ENCODE peak calls at places on chromosome 18, in ten cellular contexts. One of them, this sample, is unnamed.

GRCh38 chr18:11464129-11464528 is 145.3 kb upstream of the SLC35G4 start:
- ATAC-seq in CD8-positive, alpha-beta T cell: no peak
- ATAC-seq in naive thymus-derived CD4-positive, alpha-beta T cell: no peak
- ATAC-seq in left cardiac atrium: no peak
- ATAC-seq in RWPE2: no peak
- ATAC-seq in activated CD8-positive, alpha-beta memory T cell treated with anti-CD3 and anti-CD28 coated beads, Interleukin-2, amount 10 ng/mL, durations not matched to agents 7 days and 5 days: no peak
- ATAC-seq in T-cell: no peak
- ATAC-seq in lower lobe of right lung: no peak
- ATAC-seq in activated CD8-positive, alpha-beta T cell treated with anti-CD3 and anti-CD28 coated beads for 36 hours: no peak
- ATAC-seq in upper lobe of right lung: no peak
- ATAC-seq in this sample: no peak

GRCh38 chr18:31447530-31448191 is at the start of gene DSG3:
- ATAC-seq in naive thymus-derived CD4-positive, alpha-beta T cell: no peak
- ATAC-seq in T-cell: no peak
- ATAC-seq in activated CD8-positive, alpha-beta T cell treated with anti-CD3 and anti-CD28 coated beads for 36 hours: no peak
- ATAC-seq in lower lobe of right lung: no peak
- ATAC-seq in RWPE2: peak; percentile 87
- ATAC-seq in upper lobe of right lung: no peak
- ATAC-seq in left cardiac atrium: no peak
- ATAC-seq in activated CD8-positive, alpha-beta memory T cell treated with anti-CD3 and anti-CD28 coated beads, Interleukin-2, amount 10 ng/mL, durations not matched to agents 7 days and 5 days: no peak
- ATAC-seq in CD8-positive, alpha-beta T cell: no peak
- ATAC-seq in this sample: peak; percentile 84

GRCh38 chr18:34639662-34640061 is 70.4 kb upstream of the DTNA start:
- ATAC-seq in activated CD8-positive, alpha-beta T cell treated with anti-CD3 and anti-CD28 coated beads for 36 hours: no peak
- ATAC-seq in lower lobe of right lung: no peak
- ATAC-seq in left cardiac atrium: no peak
- ATAC-seq in naive thymus-derived CD4-positive, alpha-beta T cell: no peak
- ATAC-seq in CD8-positive, alpha-beta T cell: no peak
- ATAC-seq in RWPE2: no peak
- ATAC-seq in upper lobe of right lung: no peak
- ATAC-seq in T-cell: no peak
- ATAC-seq in activated CD8-positive, alpha-beta memory T cell treated with anti-CD3 and anti-CD28 coated beads, Interleukin-2, amount 10 ng/mL, durations not matched to agents 7 days and 5 days: no peak
- ATAC-seq in this sample: no peak

GRCh38 chr18:76859474-76860339 is 37.4 kb downstream of the ZNF236 start:
- ATAC-seq in lower lobe of right lung: no peak
- ATAC-seq in upper lobe of right lung: no peak
- ATAC-seq in RWPE2: no peak
- ATAC-seq in left cardiac atrium: no peak
- ATAC-seq in T-cell: peak; percentile 60
- ATAC-seq in activated CD8-positive, alpha-beta memory T cell treated with anti-CD3 and anti-CD28 coated beads, Interleukin-2, amount 10 ng/mL, durations not matched to agents 7 days and 5 days: peak; percentile 78
- ATAC-seq in CD8-positive, alpha-beta T cell: peak; percentile 36
- ATAC-seq in activated CD8-positive, alpha-beta T cell treated with anti-CD3 and anti-CD28 coated beads for 36 hours: peak; percentile 97
- ATAC-seq in naive thymus-derived CD4-positive, alpha-beta T cell: peak; percentile 70
- ATAC-seq in this sample: no peak

GRCh38 chr18:9856097-9856496 is 29.7 kb upstream of the TXNDC2 start:
- ATAC-seq in left cardiac atrium: no peak
- ATAC-seq in naive thymus-derived CD4-positive, alpha-beta T cell: peak; percentile 54
- ATAC-seq in activated CD8-positive, alpha-beta memory T cell treated with anti-CD3 and anti-CD28 coated beads, Interleukin-2, amount 10 ng/mL, durations not matched to agents 7 days and 5 days: no peak
- ATAC-seq in T-cell: no peak
- ATAC-seq in lower lobe of right lung: no peak
- ATAC-seq in RWPE2: no peak
- ATAC-seq in activated CD8-positive, alpha-beta T cell treated with anti-CD3 and anti-CD28 coated beads for 36 hours: no peak
- ATAC-seq in upper lobe of right lung: peak; percentile 32
- ATAC-seq in CD8-positive, alpha-beta T cell: no peak
- ATAC-seq in this sample: no peak

GRCh38 chr18:44733069-44733753 is 52.5 kb downstream of the SETBP1 start:
- ATAC-seq in T-cell: no peak
- ATAC-seq in lower lobe of right lung: peak; percentile 41
- ATAC-seq in left cardiac atrium: peak; percentile 89
- ATAC-seq in naive thymus-derived CD4-positive, alpha-beta T cell: peak; percentile 73
- ATAC-seq in activated CD8-positive, alpha-beta T cell treated with anti-CD3 and anti-CD28 coated beads for 36 hours: peak; percentile 34
- ATAC-seq in RWPE2: peak; percentile 81
- ATAC-seq in upper lobe of right lung: peak; percentile 44
- ATAC-seq in activated CD8-positive, alpha-beta memory T cell treated with anti-CD3 and anti-CD28 coated beads, Interleukin-2, amount 10 ng/mL, durations not matched to agents 7 days and 5 days: no peak
- ATAC-seq in CD8-positive, alpha-beta T cell: no peak
- ATAC-seq in this sample: peak; percentile 75

GRCh38 chr18:70330887-70331286 is 42.0 kb downstream of the SOCS6 start:
- ATAC-seq in upper lobe of right lung: no peak
- ATAC-seq in naive thymus-derived CD4-positive, alpha-beta T cell: no peak
- ATAC-seq in left cardiac atrium: no peak
- ATAC-seq in activated CD8-positive, alpha-beta T cell treated with anti-CD3 and anti-CD28 coated beads for 36 hours: no peak
- ATAC-seq in RWPE2: no peak
- ATAC-seq in T-cell: no peak
- ATAC-seq in activated CD8-positive, alpha-beta memory T cell treated with anti-CD3 and anti-CD28 coated beads, Interleukin-2, amount 10 ng/mL, durations not matched to agents 7 days and 5 days: no peak
- ATAC-seq in CD8-positive, alpha-beta T cell: no peak
- ATAC-seq in lower lobe of right lung: no peak
- ATAC-seq in this sample: no peak

GRCh38 chr18:77071711-77072292 is 60.8 kb downstream of the MBP start:
- ATAC-seq in T-cell: peak; percentile 33
- ATAC-seq in upper lobe of right lung: peak; percentile 21
- ATAC-seq in RWPE2: peak; percentile 36
- ATAC-seq in CD8-positive, alpha-beta T cell: peak; percentile 60
- ATAC-seq in activated CD8-positive, alpha-beta T cell treated with anti-CD3 and anti-CD28 coated beads for 36 hours: peak; percentile 19
- ATAC-seq in naive thymus-derived CD4-positive, alpha-beta T cell: peak; percentile 66
- ATAC-seq in left cardiac atrium: peak; percentile 47
- ATAC-seq in activated CD8-positive, alpha-beta memory T cell treated with anti-CD3 and anti-CD28 coated beads, Interleukin-2, amount 10 ng/mL, durations not matched to agents 7 days and 5 days: no peak
- ATAC-seq in lower lobe of right lung: peak; percentile 59
- ATAC-seq in this sample: no peak

GRCh38 chr18:23703057-23703986 is 14.1 kb downstream of the LAMA3 start:
- ATAC-seq in upper lobe of right lung: peak; percentile 88
- ATAC-seq in activated CD8-positive, alpha-beta memory T cell treated with anti-CD3 and anti-CD28 coated beads, Interleukin-2, amount 10 ng/mL, durations not matched to agents 7 days and 5 days: no peak
- ATAC-seq in left cardiac atrium: peak; percentile 91
- ATAC-seq in RWPE2: peak; percentile 87
- ATAC-seq in lower lobe of right lung: peak; percentile 72
- ATAC-seq in T-cell: peak; percentile 53
- ATAC-seq in naive thymus-derived CD4-positive, alpha-beta T cell: peak; percentile 77
- ATAC-seq in activated CD8-positive, alpha-beta T cell treated with anti-CD3 and anti-CD28 coated beads for 36 hours: peak; percentile 68
- ATAC-seq in CD8-positive, alpha-beta T cell: peak; percentile 63
- ATAC-seq in this sample: peak; percentile 80

GRCh38 chr18:31774960-31775359 is 14.3 kb upstream of the SLC25A52 start:
- ATAC-seq in activated CD8-positive, alpha-beta memory T cell treated with anti-CD3 and anti-CD28 coated beads, Interleukin-2, amount 10 ng/mL, durations not matched to agents 7 days and 5 days: no peak
- ATAC-seq in naive thymus-derived CD4-positive, alpha-beta T cell: no peak
- ATAC-seq in T-cell: no peak
- ATAC-seq in activated CD8-positive, alpha-beta T cell treated with anti-CD3 and anti-CD28 coated beads for 36 hours: no peak
- ATAC-seq in left cardiac atrium: no peak
- ATAC-seq in upper lobe of right lung: no peak
- ATAC-seq in RWPE2: no peak
- ATAC-seq in lower lobe of right lung: no peak
- ATAC-seq in CD8-positive, alpha-beta T cell: no peak
- ATAC-seq in this sample: no peak

GRCh38 chr18:46639386-46639785 is 17.6 kb downstream of the LOXHD1 start:
- ATAC-seq in left cardiac atrium: no peak
- ATAC-seq in activated CD8-positive, alpha-beta memory T cell treated with anti-CD3 and anti-CD28 coated beads, Interleukin-2, amount 10 ng/mL, durations not matched to agents 7 days and 5 days: no peak
- ATAC-seq in RWPE2: no peak
- ATAC-seq in lower lobe of right lung: no peak
- ATAC-seq in naive thymus-derived CD4-positive, alpha-beta T cell: no peak
- ATAC-seq in CD8-positive, alpha-beta T cell: no peak
- ATAC-seq in activated CD8-positive, alpha-beta T cell treated with anti-CD3 and anti-CD28 coated beads for 36 hours: no peak
- ATAC-seq in T-cell: no peak
- ATAC-seq in upper lobe of right lung: no peak
- ATAC-seq in this sample: no peak

GRCh38 chr18:227374-227773 is 40.5 kb downstream of the THOC1 start:
- ATAC-seq in lower lobe of right lung: no peak
- ATAC-seq in RWPE2: no peak
- ATAC-seq in CD8-positive, alpha-beta T cell: no peak
- ATAC-seq in activated CD8-positive, alpha-beta T cell treated with anti-CD3 and anti-CD28 coated beads for 36 hours: no peak
- ATAC-seq in upper lobe of right lung: no peak
- ATAC-seq in left cardiac atrium: no peak
- ATAC-seq in naive thymus-derived CD4-positive, alpha-beta T cell: no peak
- ATAC-seq in activated CD8-positive, alpha-beta memory T cell treated with anti-CD3 and anti-CD28 coated beads, Interleukin-2, amount 10 ng/mL, durations not matched to agents 7 days and 5 days: no peak
- ATAC-seq in T-cell: no peak
- ATAC-seq in this sample: no peak

GRCh38 chr18:76959605-76960004 is 137.2 kb downstream of the ZNF236 start:
- ATAC-seq in RWPE2: no peak
- ATAC-seq in activated CD8-positive, alpha-beta T cell treated with anti-CD3 and anti-CD28 coated beads for 36 hours: no peak
- ATAC-seq in lower lobe of right lung: no peak
- ATAC-seq in left cardiac atrium: no peak
- ATAC-seq in activated CD8-positive, alpha-beta memory T cell treated with anti-CD3 and anti-CD28 coated beads, Interleukin-2, amount 10 ng/mL, durations not matched to agents 7 days and 5 days: no peak
- ATAC-seq in T-cell: no peak
- ATAC-seq in CD8-positive, alpha-beta T cell: no peak
- ATAC-seq in naive thymus-derived CD4-positive, alpha-beta T cell: no peak
- ATAC-seq in upper lobe of right lung: no peak
- ATAC-seq in this sample: no peak

GRCh38 chr18:10858477-10858876 is 290.9 kb downstream of the PIEZO2 start:
- ATAC-seq in T-cell: no peak
- ATAC-seq in left cardiac atrium: no peak
- ATAC-seq in naive thymus-derived CD4-positive, alpha-beta T cell: no peak
- ATAC-seq in activated CD8-positive, alpha-beta T cell treated with anti-CD3 and anti-CD28 coated beads for 36 hours: no peak
- ATAC-seq in RWPE2: no peak
- ATAC-seq in activated CD8-positive, alpha-beta memory T cell treated with anti-CD3 and anti-CD28 coated beads, Interleukin-2, amount 10 ng/mL, durations not matched to agents 7 days and 5 days: no peak
- ATAC-seq in upper lobe of right lung: no peak
- ATAC-seq in CD8-positive, alpha-beta T cell: no peak
- ATAC-seq in lower lobe of right lung: no peak
- ATAC-seq in this sample: no peak

GRCh38 chr18:63834471-63835113 is 52.9 kb upstream of the SERPINB2 start:
- ATAC-seq in RWPE2: no peak
- ATAC-seq in left cardiac atrium: no peak
- ATAC-seq in T-cell: no peak
- ATAC-seq in activated CD8-positive, alpha-beta T cell treated with anti-CD3 and anti-CD28 coated beads for 36 hours: no peak
- ATAC-seq in naive thymus-derived CD4-positive, alpha-beta T cell: no peak
- ATAC-seq in upper lobe of right lung: no peak
- ATAC-seq in lower lobe of right lung: no peak
- ATAC-seq in CD8-positive, alpha-beta T cell: no peak
- ATAC-seq in activated CD8-positive, alpha-beta memory T cell treated with anti-CD3 and anti-CD28 coated beads, Interleukin-2, amount 10 ng/mL, durations not matched to agents 7 days and 5 days: no peak
- ATAC-seq in this sample: no peak

GRCh38 chr18:36862182-36862581 is 33.3 kb downstream of the KIAA1328 start:
- ATAC-seq in left cardiac atrium: no peak
- ATAC-seq in upper lobe of right lung: no peak
- ATAC-seq in T-cell: no peak
- ATAC-seq in activated CD8-positive, alpha-beta T cell treated with anti-CD3 and anti-CD28 coated beads for 36 hours: peak; percentile 47
- ATAC-seq in RWPE2: no peak
- ATAC-seq in CD8-positive, alpha-beta T cell: no peak
- ATAC-seq in naive thymus-derived CD4-positive, alpha-beta T cell: no peak
- ATAC-seq in lower lobe of right lung: no peak
- ATAC-seq in activated CD8-positive, alpha-beta memory T cell treated with anti-CD3 and anti-CD28 coated beads, Interleukin-2, amount 10 ng/mL, durations not matched to agents 7 days and 5 days: no peak
- ATAC-seq in this sample: no peak

GRCh38 chr18:74571895-74572680 is 25.6 kb upstream of the ZNF407 start:
- ATAC-seq in CD8-positive, alpha-beta T cell: no peak
- ATAC-seq in naive thymus-derived CD4-positive, alpha-beta T cell: no peak
- ATAC-seq in lower lobe of right lung: no peak
- ATAC-seq in RWPE2: no peak
- ATAC-seq in left cardiac atrium: peak; percentile 71
- ATAC-seq in upper lobe of right lung: no peak
- ATAC-seq in activated CD8-positive, alpha-beta T cell treated with anti-CD3 and anti-CD28 coated beads for 36 hours: no peak
- ATAC-seq in activated CD8-positive, alpha-beta memory T cell treated with anti-CD3 and anti-CD28 coated beads, Interleukin-2, amount 10 ng/mL, durations not matched to agents 7 days and 5 days: no peak
- ATAC-seq in T-cell: no peak
- ATAC-seq in this sample: no peak

GRCh38 chr18:6885992-6886823 is 156.7 kb downstream of the ARHGAP28 start:
- ATAC-seq in left cardiac atrium: peak; percentile 84
- ATAC-seq in upper lobe of right lung: peak; percentile 80
- ATAC-seq in CD8-positive, alpha-beta T cell: no peak
- ATAC-seq in activated CD8-positive, alpha-beta memory T cell treated with anti-CD3 and anti-CD28 coated beads, Interleukin-2, amount 10 ng/mL, durations not matched to agents 7 days and 5 days: no peak
- ATAC-seq in T-cell: no peak
- ATAC-seq in RWPE2: peak; percentile 61
- ATAC-seq in lower lobe of right lung: peak; percentile 75
- ATAC-seq in naive thymus-derived CD4-positive, alpha-beta T cell: no peak
- ATAC-seq in activated CD8-positive, alpha-beta T cell treated with anti-CD3 and anti-CD28 coated beads for 36 hours: no peak
- ATAC-seq in this sample: peak; percentile 75

GRCh38 chr18:44723366-44723765 is 42.7 kb downstream of the SETBP1 start:
- ATAC-seq in CD8-positive, alpha-beta T cell: no peak
- ATAC-seq in RWPE2: no peak
- ATAC-seq in lower lobe of right lung: no peak
- ATAC-seq in activated CD8-positive, alpha-beta memory T cell treated with anti-CD3 and anti-CD28 coated beads, Interleukin-2, amount 10 ng/mL, durations not matched to agents 7 days and 5 days: no peak
- ATAC-seq in upper lobe of right lung: no peak
- ATAC-seq in activated CD8-positive, alpha-beta T cell treated with anti-CD3 and anti-CD28 coated beads for 36 hours: no peak
- ATAC-seq in naive thymus-derived CD4-positive, alpha-beta T cell: no peak
- ATAC-seq in left cardiac atrium: no peak
- ATAC-seq in T-cell: no peak
- ATAC-seq in this sample: no peak

GRCh38 chr18:48924621-48925601 is 25.9 kb downstream of the SMAD7 start:
- ATAC-seq in CD8-positive, alpha-beta T cell: no peak
- ATAC-seq in T-cell: no peak
- ATAC-seq in activated CD8-positive, alpha-beta T cell treated with anti-CD3 and anti-CD28 coated beads for 36 hours: no peak
- ATAC-seq in left cardiac atrium: no peak
- ATAC-seq in activated CD8-positive, alpha-beta memory T cell treated with anti-CD3 and anti-CD28 coated beads, Interleukin-2, amount 10 ng/mL, durations not matched to agents 7 days and 5 days: peak; percentile 4
- ATAC-seq in RWPE2: no peak
- ATAC-seq in naive thymus-derived CD4-positive, alpha-beta T cell: no peak
- ATAC-seq in upper lobe of right lung: peak; percentile 29
- ATAC-seq in lower lobe of right lung: no peak
- ATAC-seq in this sample: no peak

GRCh38 chr18:62066121-62066818 is 120.6 kb downstream of the PIGN start:
- ATAC-seq in naive thymus-derived CD4-positive, alpha-beta T cell: peak; percentile 37
- ATAC-seq in lower lobe of right lung: no peak
- ATAC-seq in RWPE2: no peak
- ATAC-seq in left cardiac atrium: no peak
- ATAC-seq in CD8-positive, alpha-beta T cell: no peak
- ATAC-seq in activated CD8-positive, alpha-beta memory T cell treated with anti-CD3 and anti-CD28 coated beads, Interleukin-2, amount 10 ng/mL, durations not matched to agents 7 days and 5 days: no peak
- ATAC-seq in upper lobe of right lung: no peak
- ATAC-seq in T-cell: no peak
- ATAC-seq in activated CD8-positive, alpha-beta T cell treated with anti-CD3 and anti-CD28 coated beads for 36 hours: no peak
- ATAC-seq in this sample: no peak

GRCh38 chr18:5970032-5970431 is 74.7 kb upstream of the TMEM200C start:
- ATAC-seq in lower lobe of right lung: no peak
- ATAC-seq in left cardiac atrium: no peak
- ATAC-seq in CD8-positive, alpha-beta T cell: peak; percentile 44
- ATAC-seq in T-cell: peak; percentile 50
- ATAC-seq in naive thymus-derived CD4-positive, alpha-beta T cell: no peak
- ATAC-seq in activated CD8-positive, alpha-beta memory T cell treated with anti-CD3 and anti-CD28 coated beads, Interleukin-2, amount 10 ng/mL, durations not matched to agents 7 days and 5 days: no peak
- ATAC-seq in RWPE2: no peak
- ATAC-seq in upper lobe of right lung: no peak
- ATAC-seq in activated CD8-positive, alpha-beta T cell treated with anti-CD3 and anti-CD28 coated beads for 36 hours: peak; percentile 72
- ATAC-seq in this sample: no peak

GRCh38 chr18:80171190-80171872 is 62.3 kb downstream of the ADNP2 start:
- ATAC-seq in activated CD8-positive, alpha-beta memory T cell treated with anti-CD3 and anti-CD28 coated beads, Interleukin-2, amount 10 ng/mL, durations not matched to agents 7 days and 5 days: no peak
- ATAC-seq in upper lobe of right lung: peak; percentile 72
- ATAC-seq in RWPE2: peak; percentile 46
- ATAC-seq in activated CD8-positive, alpha-beta T cell treated with anti-CD3 and anti-CD28 coated beads for 36 hours: no peak
- ATAC-seq in left cardiac atrium: peak; percentile 82
- ATAC-seq in CD8-positive, alpha-beta T cell: no peak
- ATAC-seq in lower lobe of right lung: peak; percentile 51
- ATAC-seq in naive thymus-derived CD4-positive, alpha-beta T cell: no peak
- ATAC-seq in T-cell: no peak
- ATAC-seq in this sample: peak; percentile 54

GRCh38 chr18:45945669-45946068 is 21.5 kb downstream of the EPG5 start:
- ATAC-seq in T-cell: no peak
- ATAC-seq in RWPE2: no peak
- ATAC-seq in lower lobe of right lung: no peak
- ATAC-seq in activated CD8-positive, alpha-beta memory T cell treated with anti-CD3 and anti-CD28 coated beads, Interleukin-2, amount 10 ng/mL, durations not matched to agents 7 days and 5 days: no peak
- ATAC-seq in left cardiac atrium: no peak
- ATAC-seq in upper lobe of right lung: no peak
- ATAC-seq in activated CD8-positive, alpha-beta T cell treated with anti-CD3 and anti-CD28 coated beads for 36 hours: no peak
- ATAC-seq in naive thymus-derived CD4-positive, alpha-beta T cell: no peak
- ATAC-seq in CD8-positive, alpha-beta T cell: no peak
- ATAC-seq in this sample: no peak

GRCh38 chr18:74951165-74951760 is 257.7 kb downstream of the PTGR3 start:
- ATAC-seq in CD8-positive, alpha-beta T cell: peak; percentile 63
- ATAC-seq in T-cell: peak; percentile 67
- ATAC-seq in lower lobe of right lung: peak; percentile 98
- ATAC-seq in RWPE2: peak; percentile 96
- ATAC-seq in activated CD8-positive, alpha-beta memory T cell treated with anti-CD3 and anti-CD28 coated beads, Interleukin-2, amount 10 ng/mL, durations not matched to agents 7 days and 5 days: no peak
- ATAC-seq in naive thymus-derived CD4-positive, alpha-beta T cell: peak; percentile 93
- ATAC-seq in upper lobe of right lung: peak; percentile 97
- ATAC-seq in activated CD8-positive, alpha-beta T cell treated with anti-CD3 and anti-CD28 coated beads for 36 hours: peak; percentile 39
- ATAC-seq in left cardiac atrium: peak; percentile 90
- ATAC-seq in this sample: peak; percentile 95

GRCh38 chr18:35646449-35646848 is 64.9 kb downstream of the GALNT1 start:
- ATAC-seq in T-cell: no peak
- ATAC-seq in left cardiac atrium: no peak
- ATAC-seq in activated CD8-positive, alpha-beta T cell treated with anti-CD3 and anti-CD28 coated beads for 36 hours: peak; percentile 47
- ATAC-seq in activated CD8-positive, alpha-beta memory T cell treated with anti-CD3 and anti-CD28 coated beads, Interleukin-2, amount 10 ng/mL, durations not matched to agents 7 days and 5 days: no peak
- ATAC-seq in lower lobe of right lung: no peak
- ATAC-seq in RWPE2: no peak
- ATAC-seq in upper lobe of right lung: no peak
- ATAC-seq in naive thymus-derived CD4-positive, alpha-beta T cell: no peak
- ATAC-seq in CD8-positive, alpha-beta T cell: no peak
- ATAC-seq in this sample: peak; percentile 22

GRCh38 chr18:50806208-50806616 is 13.6 kb downstream of the MRO start:
- ATAC-seq in activated CD8-positive, alpha-beta memory T cell treated with anti-CD3 and anti-CD28 coated beads, Interleukin-2, amount 10 ng/mL, durations not matched to agents 7 days and 5 days: no peak
- ATAC-seq in RWPE2: no peak
- ATAC-seq in left cardiac atrium: peak; percentile 82
- ATAC-seq in lower lobe of right lung: peak; percentile 75
- ATAC-seq in T-cell: no peak
- ATAC-seq in upper lobe of right lung: peak; percentile 90
- ATAC-seq in activated CD8-positive, alpha-beta T cell treated with anti-CD3 and anti-CD28 coated beads for 36 hours: peak; percentile 55
- ATAC-seq in CD8-positive, alpha-beta T cell: no peak
- ATAC-seq in naive thymus-derived CD4-positive, alpha-beta T cell: peak; percentile 82
- ATAC-seq in this sample: no peak

GRCh38 chr18:77063256-77063655 is 69.3 kb downstream of the MBP start:
- ATAC-seq in T-cell: peak; percentile 57
- ATAC-seq in CD8-positive, alpha-beta T cell: peak; percentile 37
- ATAC-seq in upper lobe of right lung: peak; percentile 6
- ATAC-seq in left cardiac atrium: no peak
- ATAC-seq in RWPE2: no peak
- ATAC-seq in activated CD8-positive, alpha-beta memory T cell treated with anti-CD3 and anti-CD28 coated beads, Interleukin-2, amount 10 ng/mL, durations not matched to agents 7 days and 5 days: peak; percentile 48
- ATAC-seq in naive thymus-derived CD4-positive, alpha-beta T cell: peak; percentile 46
- ATAC-seq in lower lobe of right lung: no peak
- ATAC-seq in activated CD8-positive, alpha-beta T cell treated with anti-CD3 and anti-CD28 coated beads for 36 hours: peak; percentile 45
- ATAC-seq in this sample: no peak